ENCODE peak calls at places on chromosomes 1 and 21, in seven cellular contexts. H is transverse colon, I is uterus, N is ovary, Z is prostate gland, X is breast epithelium, K is gastrocnemius medialis. C is an unnamed sample.

GRCh38 chr1:209529233-209529632 is 54.3 kb upstream of the CAMK1G start:
- DNase-seq in H (no peak), I (no peak), N (no peak), Z (no peak), X (no peak), K (no peak), C (no peak)

GRCh38 chr1:117284408-117285215 is 73.9 kb upstream of the VTCN1 start:
- DNase-seq in H (no peak), I (no peak), N (no peak), Z (peak; percentile 24), X (no peak), K (no peak), C (peak; percentile 42)

GRCh38 chr21:37582613-37583012 is 216.0 kb downstream of the DYRK1A start:
- DNase-seq in H (no peak), I (peak; percentile 21), N (no peak), Z (peak; percentile 12), X (no peak), K (peak; percentile 22), C (no peak)

GRCh38 chr1:203152158-203153034 is 23.2 kb downstream of the MYBPH start:
- DNase-seq in H (no peak), I (no peak), N (no peak), Z (no peak), X (no peak), K (no peak), C (peak; percentile 93)

GRCh38 chr1:3283849-3284248 is 170.6 kb upstream of the ARHGEF16 start:
- DNase-seq in H (peak; percentile 16), I (peak; percentile 37), N (peak; percentile 77), Z (peak; percentile 23), X (no peak), K (no peak), C (peak; percentile 40)

GRCh38 chr1:26278835-26279597 is 870 bp upstream of the SH3BGRL3 start:
- DNase-seq in H (peak; percentile 62), I (no peak), N (no peak), Z (peak; percentile 46), X (no peak), K (no peak), C (no peak)

GRCh38 chr1:66364578-66365391 is 169.2 kb upstream of the SGIP1 start:
- DNase-seq in H (no peak), I (no peak), N (no peak), Z (no peak), X (no peak), K (no peak), C (no peak)

GRCh38 chr1:65605621-65606020 is 185.2 kb downstream of the LEPR start:
- DNase-seq in H (no peak), I (no peak), N (no peak), Z (no peak), X (no peak), K (no peak), C (no peak)

DNA sequence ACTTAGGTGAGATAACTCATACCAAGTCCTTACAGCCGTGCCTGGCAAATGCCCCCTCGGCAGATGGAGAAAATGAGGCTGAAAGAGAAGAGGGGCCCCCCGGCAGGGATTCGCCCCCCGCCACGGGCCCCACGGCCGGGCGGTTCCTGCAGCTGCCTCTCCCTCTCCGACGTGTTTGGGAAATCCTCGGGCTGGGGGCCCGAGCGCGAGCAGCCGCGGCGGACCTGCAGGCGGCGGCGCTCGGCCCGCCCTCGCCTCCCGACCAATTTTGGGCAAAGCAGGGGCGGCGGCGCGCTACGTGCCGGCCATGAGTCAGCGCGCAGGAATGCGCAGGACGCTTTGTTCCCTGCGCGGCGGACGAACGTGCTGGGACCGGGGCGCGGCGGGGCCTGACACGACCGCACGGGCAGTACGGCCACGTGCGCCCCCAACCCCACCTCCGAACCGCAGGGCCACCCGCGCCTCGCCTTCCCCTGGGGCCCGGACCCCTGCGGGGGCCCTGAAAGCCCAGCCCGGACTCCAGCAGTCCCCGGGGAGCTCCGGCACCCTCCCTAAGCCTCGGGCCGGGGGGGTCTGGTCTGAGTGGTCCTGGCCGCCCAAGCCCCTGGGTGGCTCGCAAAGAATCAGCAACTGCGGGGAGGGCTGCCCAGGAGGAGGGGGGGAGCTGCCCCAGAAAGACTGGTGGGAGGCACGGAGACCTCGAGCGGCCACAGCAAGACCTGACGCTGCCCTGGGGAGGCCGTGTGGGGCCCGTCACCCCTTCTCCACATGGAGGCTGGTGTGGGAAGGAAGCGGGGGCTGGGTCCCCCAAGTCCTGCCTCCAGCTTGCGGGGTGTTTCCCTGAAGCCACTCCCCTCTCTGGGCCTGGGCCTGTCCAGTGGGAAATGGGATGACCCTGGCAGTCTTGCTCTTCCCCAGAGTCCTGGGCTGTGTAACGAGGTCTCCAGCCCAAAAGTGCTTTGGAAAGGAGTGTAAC is 11.9 kb upstream of the EDN2 start:
- DNase-seq in H (peak; percentile 89), I (peak; percentile 95), N (peak; percentile 95), Z (peak; percentile 93), X (peak; percentile 87), K (peak; percentile 90), C (peak; percentile 82)
- TF ChIP-seq POLR2A in H (peak; percentile 32), I (peak; percentile 95), N (peak; percentile 75), Z (peak; percentile 65), X (no peak), K (peak; percentile 83), C (peak; percentile 30)

GRCh38 chr1:156765664-156766063 is 1.7 kb upstream of the PRCC start:
- DNase-seq in H (no peak), I (no peak), N (no peak), Z (no peak), X (no peak), K (no peak), C (no peak)

GRCh38 chr1:156768610-156769295 is 1.4 kb downstream of the PRCC start:
- DNase-seq in H (no peak), I (no peak), N (no peak), Z (no peak), X (no peak), K (no peak), C (no peak)

GRCh38 chr1:156767879-156768608 is 709 bp downstream of the PRCC start:
- DNase-seq in H (peak; percentile 26), I (no peak), N (no peak), Z (no peak), X (no peak), K (no peak), C (no peak)

GRCh38 chr1:156766288-156767100 is 841 bp upstream of the PRCC start:
- DNase-seq in H (no peak), I (no peak), N (no peak), Z (no peak), X (no peak), K (no peak), C (no peak)

GRCh38 chr1:156767101-156767878 is at the start of gene PRCC:
- DNase-seq in H (peak; percentile 98), I (peak; percentile 98), N (peak; percentile 97), Z (peak; percentile 99), X (peak; percentile 97), K (peak; percentile 99), C (peak; percentile 82)
- TF ChIP-seq POLR2A in H (peak; percentile 4), I (peak; percentile 58), N (peak; percentile 70), Z (peak; percentile 41), X (no peak), K (peak; percentile 84), C (peak; percentile 45)

DNA sequence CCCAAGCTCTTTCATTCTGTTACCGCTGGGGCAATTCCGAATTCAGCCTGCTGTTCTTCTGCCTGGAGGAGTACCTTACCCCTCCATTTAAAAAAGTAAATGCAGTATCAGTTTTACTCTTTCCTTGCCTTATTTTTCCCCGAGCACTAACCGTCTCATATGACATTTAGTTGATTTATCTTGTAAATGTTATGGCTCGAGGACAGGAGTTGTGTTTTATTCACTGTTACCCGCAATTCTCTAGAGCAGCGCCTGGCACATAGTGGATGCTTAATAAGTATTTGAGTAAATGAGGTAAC is 425 bp upstream of the TADA1 start:
- DNase-seq in H (no peak), I (no peak), N (no peak), Z (no peak), X (no peak), K (no peak), C (no peak)
- TF ChIP-seq POLR2A in H (no peak), I (no peak), N (no peak), Z (no peak), X (no peak), K (no peak), C (no peak)

GRCh38 chr1:206506405-206506802 is 927 bp upstream of the RASSF5 start:
- DNase-seq in H (no peak), I (no peak), N (no peak), Z (no peak), X (no peak), K (no peak), C (no peak)

GRCh38 chr1:206508956-206509355 is 1.6 kb downstream of the RASSF5 start:
- DNase-seq in H (no peak), I (no peak), N (no peak), Z (peak; percentile 33), X (no peak), K (no peak), C (no peak)

GRCh38 chr1:206506803-206507394 is 432 bp upstream of the RASSF5 start:
- DNase-seq in H (peak; percentile 23), I (no peak), N (no peak), Z (no peak), X (no peak), K (no peak), C (no peak)

GRCh38 chr1:206508130-206508884 is 976 bp downstream of the RASSF5 start:
- DNase-seq in H (no peak), I (no peak), N (no peak), Z (no peak), X (no peak), K (no peak), C (no peak)

GRCh38 chr1:206507395-206508129 is at the start of gene RASSF5:
- DNase-seq in H (peak; percentile 86), I (peak; percentile 74), N (peak; percentile 69), Z (peak; percentile 89), X (peak; percentile 86), K (peak; percentile 45), C (peak; percentile 60)
- TF ChIP-seq POLR2A in H (peak; percentile 39), I (peak; percentile 55), N (peak; percentile 22), Z (peak; percentile 79), X (no peak), K (peak; percentile 75), C (peak; percentile 95)

GRCh38 chr1:114511048-114511785 is at the start of gene TRIM33:
- DNase-seq in H (peak; percentile 93), I (peak; percentile 91), N (peak; percentile 95), Z (peak; percentile 90), X (peak; percentile 86), K (peak; percentile 81), C (peak; percentile 75)
- TF ChIP-seq POLR2A in H (peak; percentile 91), I (peak; percentile 82), N (peak; percentile 63), Z (peak; percentile 80), X (peak; percentile 76), K (peak; percentile 90), C (peak; percentile 89)

DNA sequence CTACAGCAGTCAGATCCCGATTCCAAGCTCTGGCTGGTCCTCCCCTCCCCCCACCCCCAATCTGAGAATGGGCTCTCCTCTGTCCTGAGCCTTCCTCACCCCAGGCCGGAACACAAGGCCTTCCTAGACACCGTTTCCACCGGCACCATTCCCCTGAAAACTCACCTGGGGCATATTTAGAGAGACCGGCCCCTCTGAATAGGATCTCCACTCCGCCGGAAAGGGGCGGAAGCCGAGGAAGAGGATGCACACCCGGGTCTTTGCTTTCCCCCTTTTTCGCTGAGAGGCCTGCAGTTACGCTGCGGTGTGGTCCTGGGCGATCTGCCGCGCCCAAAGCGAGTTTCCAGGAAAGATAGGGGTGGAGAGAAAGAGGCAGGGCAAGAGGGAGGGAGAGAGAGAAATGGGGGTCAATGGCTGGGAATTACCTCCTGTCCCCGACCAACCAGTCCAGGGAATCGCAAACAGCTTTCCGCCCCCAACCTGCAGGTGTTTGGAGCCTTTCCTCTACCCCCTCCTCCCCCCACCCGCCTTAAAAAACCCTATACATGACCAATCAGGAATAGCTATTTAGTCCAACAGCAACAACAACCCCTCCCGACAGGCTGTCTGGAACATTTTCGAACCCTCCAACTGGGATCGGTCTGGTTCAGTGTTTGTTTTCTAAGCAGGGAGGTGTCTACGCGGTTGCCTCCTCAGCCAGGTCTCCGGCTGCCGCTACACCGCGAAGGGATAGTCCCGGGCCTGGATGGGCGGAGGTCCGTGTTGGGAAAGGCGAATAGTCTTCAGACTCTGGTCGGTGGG is 2.8 kb downstream of the TAL1 start:
- DNase-seq in H (no peak), I (no peak), N (no peak), Z (no peak), X (no peak), K (no peak), C (no peak)
- TF ChIP-seq POLR2A in H (no peak), I (no peak), N (no peak), Z (no peak), X (no peak), K (peak; percentile 2), C (no peak)

C was measured in H54.